ENCODE peak calls at places on chromosomes 4 and X, in eight cellular contexts. C is GM23248, E is fibroblast of the aortic adventitia, Q is aorta, K is fibroblast of pulmonary artery, S is neural progenitor cell, X is breast epithelium, Z is astrocyte of the spinal cord. O is an unnamed sample.
A peak's percentile ranks its signal among the peaks of the same experiment; 100 is the strongest.

GRCh38 chrX:71067079-71067478 is 1.1 kb downstream of the SNX12 start:
- DNase-seq in C (peak; percentile 6), E (no peak), Q (no peak), K (no peak), S (no peak), X (no peak), Z (no peak), O (no peak)

GRCh38 chr4:139547979-139548378 is 8.0 kb downstream of the SETD7 start:
- DNase-seq in C (no peak), E (no peak), Q (no peak), K (no peak), S (no peak), X (no peak), Z (no peak), O (no peak)

GRCh38 chrX:100643943-100644587 is at the start of gene SRPX2:
- DNase-seq in C (peak; percentile 90), E (peak; percentile 90), Q (peak; percentile 69), K (peak; percentile 91), S (no peak), X (peak; percentile 32), Z (peak; percentile 89), O (peak; percentile 81)

GRCh38 chr4:173591760-173592159 is 61.7 kb upstream of the HAND2 start:
- DNase-seq in C (no peak), E (no peak), Q (no peak), K (no peak), S (peak; percentile 20), X (no peak), Z (no peak), O (no peak)

GRCh38 chrX:23732704-23733103 is 10.4 kb downstream of the ACOT9 start:
- DNase-seq in C (no peak), E (no peak), Q (no peak), K (no peak), S (no peak), X (no peak), Z (no peak), O (no peak)

GRCh38 chr4:90184560-90184959 is 57.4 kb downstream of the CCSER1 start:
- DNase-seq in C (no peak), E (no peak), Q (no peak), K (no peak), S (no peak), X (no peak), Z (no peak), O (no peak)

GRCh38 chr4:95290702-95291101 is 258.1 kb downstream of the UNC5C start:
- DNase-seq in C (no peak), E (no peak), Q (no peak), K (no peak), S (no peak), X (no peak), Z (no peak), O (no peak)

GRCh38 chr4:24770111-24770584 is 25.2 kb upstream of the SOD3 start:
- DNase-seq in C (peak; percentile 92), E (peak; percentile 83), Q (peak; percentile 42), K (peak; percentile 60), S (peak; percentile 24), X (no peak), Z (peak; percentile 98), O (peak; percentile 91)

GRCh38 chrX:149079805-149080406 is 425.2 kb downstream of the IDS start:
- DNase-seq in C (no peak), E (no peak), Q (no peak), K (no peak), S (no peak), X (no peak), Z (no peak), O (no peak)

GRCh38 chr4:37383579-37384229 is 139.2 kb downstream of the NWD2 start:
- DNase-seq in C (peak; percentile 40), E (peak; percentile 7), Q (no peak), K (peak; percentile 48), S (peak; percentile 72), X (no peak), Z (peak; percentile 27), O (no peak)

GRCh38 chrX:132118361-132118760 is 9.5 kb downstream of the FRMD7 start:
- DNase-seq in C (no peak), E (no peak), Q (no peak), K (no peak), S (peak; percentile 4), X (no peak), Z (no peak), O (no peak)

GRCh38 chr4:127400736-127401346 is 231.9 kb upstream of the INTU start:
- DNase-seq in C (peak; percentile 76), E (peak; percentile 85), Q (peak; percentile 63), K (peak; percentile 83), S (peak; percentile 70), X (peak; percentile 27), Z (peak; percentile 85), O (peak; percentile 67)

GRCh38 chrX:39167791-39168190 is 366.5 kb downstream of the MID1IP1 start:
- DNase-seq in C (no peak), E (no peak), Q (no peak), K (no peak), S (no peak), X (no peak), Z (no peak), O (no peak)

GRCh38 chr4:1014395-1015167 is 3.2 kb downstream of the FGFRL1 start:
- DNase-seq in C (no peak), E (no peak), Q (no peak), K (no peak), S (peak; percentile 84), X (no peak), Z (peak; percentile 36), O (no peak)

GRCh38 chr4:1015746-1016145 is 4.3 kb downstream of the FGFRL1 start:
- DNase-seq in C (no peak), E (no peak), Q (no peak), K (no peak), S (no peak), X (no peak), Z (no peak), O (no peak)

GRCh38 chr4:1017211-1017610 is 5.8 kb downstream of the FGFRL1 start:
- DNase-seq in C (no peak), E (no peak), Q (no peak), K (no peak), S (no peak), X (no peak), Z (no peak), O (no peak)

GRCh38 chr4:1013225-1014073 is 2.0 kb downstream of the FGFRL1 start:
- DNase-seq in C (no peak), E (no peak), Q (no peak), K (no peak), S (no peak), X (no peak), Z (no peak), O (no peak)

GRCh38 chr4:1015179-1015578 is 3.8 kb downstream of the FGFRL1 start:
- DNase-seq in C (no peak), E (no peak), Q (no peak), K (no peak), S (peak; percentile 56), X (no peak), Z (no peak), O (no peak)
- H3K4me3 ChIP-seq in C (no peak overlapping the region), E (no peak overlapping the region), Q (no peak overlapping the region), K (no peak overlapping the region), S (no peak overlapping the region), X (no peak overlapping the region), Z (no peak overlapping the region), O (no peak overlapping the region)

DNA sequence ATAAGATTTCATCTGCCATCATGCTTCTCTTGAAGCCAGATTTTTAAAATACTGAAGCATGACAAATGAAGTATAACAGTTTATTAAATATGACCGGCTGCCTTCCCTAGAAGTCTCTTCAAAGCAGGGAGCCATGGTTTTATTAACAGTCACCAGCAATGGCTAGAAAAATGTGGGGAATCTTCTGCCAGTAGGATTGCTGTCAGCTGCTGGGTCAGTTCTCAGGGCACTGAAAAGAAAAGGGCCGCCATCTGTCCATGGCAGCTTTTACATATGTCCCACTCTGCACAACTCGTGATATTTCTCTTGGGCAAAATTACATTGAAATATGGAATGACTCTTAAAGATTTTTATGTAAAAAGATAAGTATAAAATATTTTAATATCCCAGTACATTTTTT is 2.8 kb downstream of the CCNG2 start:
- DNase-seq in C (no peak), E (no peak), Q (no peak), K (no peak), S (no peak), X (no peak), Z (no peak), O (no peak)
- H3K4me3 ChIP-seq in C (peak overlapping the region; percentile 99), E (peak overlapping the region; percentile 28), Q (no peak overlapping the region), K (no peak overlapping the region), S (peak overlapping the region; percentile 80), X (peak overlapping the region; percentile 88), Z (no peak overlapping the region), O (peak overlapping the region; percentile 93)

GRCh38 chr4:80268936-80269335 is 2.5 kb downstream of the FGF5 start:
- DNase-seq in C (peak; percentile 26), E (peak; percentile 29), Q (no peak), K (no peak), S (no peak), X (no peak), Z (peak; percentile 54), O (no peak)
- H3K4me3 ChIP-seq in C (peak overlapping the region; percentile 99), E (peak overlapping the region; percentile 77), Q (no peak overlapping the region), K (peak overlapping the region; percentile 87), S (no peak overlapping the region), X (no peak overlapping the region), Z (peak overlapping the region; percentile 90), O (peak overlapping the region; percentile 92)

GRCh38 chrX:4110964-4111363 is 397.5 kb upstream of the PRKX start:
- DNase-seq in C (no peak), E (no peak), Q (no peak), K (no peak), S (no peak), X (no peak), Z (no peak), O (no peak)
- H3K4me3 ChIP-seq in C (no peak overlapping the region), E (no peak overlapping the region), Q (no peak overlapping the region), K (no peak overlapping the region), S (no peak overlapping the region), X (no peak overlapping the region), Z (no peak overlapping the region), O (no peak overlapping the region)

GRCh38 chr4:153126137-153126536 is 78.1 kb upstream of the TRIM2 start:
- DNase-seq in C (peak; percentile 33), E (no peak), Q (no peak), K (no peak), S (no peak), X (no peak), Z (no peak), O (peak; percentile 27)

GRCh38 chr4:153122855-153123254 is 81.4 kb upstream of the TRIM2 start:
- DNase-seq in C (no peak), E (no peak), Q (no peak), K (no peak), S (no peak), X (no peak), Z (no peak), O (no peak)

GRCh38 chr4:153131478-153132069 is 72.7 kb upstream of the TRIM2 start:
- DNase-seq in C (peak; percentile 73), E (no peak), Q (no peak), K (peak; percentile 3), S (no peak), X (no peak), Z (no peak), O (peak; percentile 80)

GRCh38 chr4:153127773-153128494 is 76.3 kb upstream of the TRIM2 start:
- DNase-seq in C (peak; percentile 89), E (peak; percentile 90), Q (peak; percentile 87), K (peak; percentile 89), S (peak; percentile 95), X (peak; percentile 82), Z (peak; percentile 88), O (peak; percentile 77)
- H3K4me3 ChIP-seq in C (peak overlapping the region; percentile 59), E (peak overlapping the region; percentile 6), Q (peak overlapping the region; percentile 35), K (peak overlapping the region; percentile 37), S (peak overlapping the region; percentile 27), X (no peak overlapping the region), Z (peak overlapping the region; percentile 16), O (peak overlapping the region; percentile 35)

GRCh38 chr4:41327770-41328169 is 71.0 kb downstream of the UCHL1 start:
- DNase-seq in C (no peak), E (no peak), Q (no peak), K (no peak), S (no peak), X (no peak), Z (no peak), O (no peak)
- H3K4me3 ChIP-seq in C (no peak overlapping the region), E (no peak overlapping the region), Q (no peak overlapping the region), K (no peak overlapping the region), S (no peak overlapping the region), X (no peak overlapping the region), Z (no peak overlapping the region), O (no peak overlapping the region)